ENCODE peak calls at places on chromosomes 16 and 17, in ten cellular contexts. One of them, this sample, is unnamed.

GRCh38 chr17:2695243-2695960 is 16.2 kb downstream of the CLUH start:
- DNase-seq in ACHN: no peak
- DNase-seq in HuH-7.5: no peak
- DNase-seq in omental fat pad: peak
- DNase-seq in memory B cell: no peak
- DNase-seq in adrenal gland: no peak
- DNase-seq in HFF-Myc: no peak
- DNase-seq in fibroblast of lung: no peak
- DNase-seq in heart right ventricle: no peak
- DNase-seq in HCEC 1CT: no peak
- DNase-seq in this sample: no peak

GRCh38 chr16:9844361-9844760 is 337.9 kb downstream of the GRIN2A start:
- DNase-seq in adrenal gland: no peak
- DNase-seq in fibroblast of lung: peak
- DNase-seq in heart right ventricle: no peak
- DNase-seq in ACHN: no peak
- DNase-seq in omental fat pad: no peak
- DNase-seq in HCEC 1CT: peak
- DNase-seq in HuH-7.5: no peak
- DNase-seq in HFF-Myc: no peak
- DNase-seq in memory B cell: no peak
- DNase-seq in this sample: no peak

GRCh38 chr17:57266842-57267241 is 10.5 kb downstream of the MSI2 start:
- DNase-seq in memory B cell: no peak
- DNase-seq in omental fat pad: no peak
- DNase-seq in fibroblast of lung: no peak
- DNase-seq in HCEC 1CT: no peak
- DNase-seq in HFF-Myc: no peak
- DNase-seq in adrenal gland: no peak
- DNase-seq in ACHN: no peak
- DNase-seq in HuH-7.5: no peak
- DNase-seq in heart right ventricle: no peak
- DNase-seq in this sample: no peak

GRCh38 chr17:74243013-74243755 is 29.8 kb downstream of the TTYH2 start:
- DNase-seq in HFF-Myc: no peak
- DNase-seq in ACHN: no peak
- DNase-seq in memory B cell: no peak
- DNase-seq in HCEC 1CT: no peak
- DNase-seq in adrenal gland: peak
- DNase-seq in fibroblast of lung: no peak
- DNase-seq in HuH-7.5: no peak
- DNase-seq in omental fat pad: no peak
- DNase-seq in heart right ventricle: peak
- DNase-seq in this sample: no peak

GRCh38 chr16:4488486-4488967 is 12.3 kb downstream of the HMOX2 start:
- DNase-seq in fibroblast of lung: peak
- DNase-seq in memory B cell: no peak
- DNase-seq in adrenal gland: no peak
- DNase-seq in HuH-7.5: no peak
- DNase-seq in heart right ventricle: no peak
- DNase-seq in HFF-Myc: no peak
- DNase-seq in HCEC 1CT: no peak
- DNase-seq in omental fat pad: no peak
- DNase-seq in ACHN: no peak
- DNase-seq in this sample: no peak

GRCh38 chr16:47634126-47634525 is 173.0 kb downstream of the PHKB start:
- DNase-seq in HCEC 1CT: no peak
- DNase-seq in fibroblast of lung: no peak
- DNase-seq in memory B cell: no peak
- DNase-seq in omental fat pad: no peak
- DNase-seq in heart right ventricle: no peak
- DNase-seq in adrenal gland: no peak
- DNase-seq in HuH-7.5: no peak
- DNase-seq in HFF-Myc: no peak
- DNase-seq in ACHN: no peak
- DNase-seq in this sample: no peak

GRCh38 chr17:78541488-78542237 is 35.5 kb downstream of the DNAH17 start:
- DNase-seq in HFF-Myc: no peak
- DNase-seq in HuH-7.5: no peak
- DNase-seq in fibroblast of lung: peak
- DNase-seq in adrenal gland: no peak
- DNase-seq in ACHN: no peak
- DNase-seq in heart right ventricle: no peak
- DNase-seq in omental fat pad: no peak
- DNase-seq in memory B cell: no peak
- DNase-seq in HCEC 1CT: no peak
- DNase-seq in this sample: peak

GRCh38 chr17:280901-281300 is 71.7 kb downstream of the RPH3AL start:
- DNase-seq in HFF-Myc: no peak
- DNase-seq in adrenal gland: peak
- DNase-seq in memory B cell: no peak
- DNase-seq in omental fat pad: no peak
- DNase-seq in heart right ventricle: no peak
- DNase-seq in HuH-7.5: no peak
- DNase-seq in HCEC 1CT: no peak
- DNase-seq in fibroblast of lung: no peak
- DNase-seq in ACHN: no peak
- DNase-seq in this sample: no peak

GRCh38 chr17:78820841-78821240 is 19.8 kb downstream of the USP36 start:
- DNase-seq in heart right ventricle: no peak
- DNase-seq in omental fat pad: no peak
- DNase-seq in HuH-7.5: no peak
- DNase-seq in HCEC 1CT: no peak
- DNase-seq in fibroblast of lung: no peak
- DNase-seq in HFF-Myc: no peak
- DNase-seq in memory B cell: no peak
- DNase-seq in ACHN: no peak
- DNase-seq in adrenal gland: no peak
- DNase-seq in this sample: no peak

GRCh38 chr17:80441598-80442304 is 26.8 kb downstream of the ENDOV start:
- DNase-seq in memory B cell: no peak
- DNase-seq in HFF-Myc: no peak
- DNase-seq in fibroblast of lung: no peak
- DNase-seq in HuH-7.5: no peak
- DNase-seq in adrenal gland: no peak
- DNase-seq in omental fat pad: no peak
- DNase-seq in HCEC 1CT: no peak
- DNase-seq in ACHN: no peak
- DNase-seq in heart right ventricle: no peak
- DNase-seq in this sample: no peak

GRCh38 chr17:12549499-12549901 is 116.2 kb upstream of the MYOCD start:
- DNase-seq in ACHN: no peak
- DNase-seq in HFF-Myc: no peak
- DNase-seq in memory B cell: no peak
- DNase-seq in omental fat pad: no peak
- DNase-seq in HCEC 1CT: peak
- DNase-seq in HuH-7.5: no peak
- DNase-seq in adrenal gland: no peak
- DNase-seq in heart right ventricle: no peak
- DNase-seq in fibroblast of lung: peak
- DNase-seq in this sample: peak

GRCh38 chr17:56478836-56479447 is 114.6 kb upstream of the NOG start:
- DNase-seq in omental fat pad: no peak
- DNase-seq in heart right ventricle: no peak
- DNase-seq in HuH-7.5: peak
- DNase-seq in adrenal gland: no peak
- DNase-seq in HFF-Myc: no peak
- DNase-seq in memory B cell: no peak
- DNase-seq in fibroblast of lung: peak
- DNase-seq in HCEC 1CT: peak
- DNase-seq in ACHN: peak
- DNase-seq in this sample: peak

GRCh38 chr17:66371561-66371960 is 69.1 kb downstream of the PRKCA start:
- DNase-seq in HuH-7.5: no peak
- DNase-seq in memory B cell: no peak
- DNase-seq in HFF-Myc: no peak
- DNase-seq in heart right ventricle: no peak
- DNase-seq in omental fat pad: no peak
- DNase-seq in HCEC 1CT: no peak
- DNase-seq in fibroblast of lung: no peak
- DNase-seq in adrenal gland: no peak
- DNase-seq in ACHN: no peak
- DNase-seq in this sample: no peak

GRCh38 chr16:23879735-23880373 is 44.1 kb downstream of the PRKCB start:
- DNase-seq in adrenal gland: no peak
- DNase-seq in HuH-7.5: no peak
- DNase-seq in fibroblast of lung: no peak
- DNase-seq in heart right ventricle: no peak
- DNase-seq in omental fat pad: no peak
- DNase-seq in HCEC 1CT: no peak
- DNase-seq in memory B cell: no peak
- DNase-seq in HFF-Myc: no peak
- DNase-seq in ACHN: no peak
- DNase-seq in this sample: no peak

GRCh38 chr16:66342294-66342900 is 24.1 kb upstream of the CDH5 start:
- DNase-seq in HuH-7.5: no peak
- DNase-seq in ACHN: peak
- DNase-seq in HCEC 1CT: no peak
- DNase-seq in heart right ventricle: no peak
- DNase-seq in omental fat pad: no peak
- DNase-seq in fibroblast of lung: no peak
- DNase-seq in adrenal gland: no peak
- DNase-seq in HFF-Myc: no peak
- DNase-seq in memory B cell: no peak
- DNase-seq in this sample: peak

This sample was measured in H4.